ENCODE peak calls at places on chromosomes 13 and 19, in nine cellular contexts. One of them, this sample, is unnamed.

GRCh38 chr13:109761695-109762094 is 24.7 kb downstream of the IRS2 start:
- DNase-seq in thoracic aorta: no peak
- DNase-seq in SHP77: no peak
- DNase-seq in C1 segment of cervical spinal cord: no peak
- DNase-seq in mucosa of descending colon: no peak
- DNase-seq in stimulated activated CD4-positive, alpha-beta T cell treated with anti-CD3 and anti-CD28 coated beads, Interleukin-4, amount 100 ng/mL, for 1 hour: no peak
- DNase-seq in DMS79 treated with DMSO at 0.1 percent for 48 hours: no peak
- DNase-seq in non-pigmented ciliary epithelial cell: no peak
- DNase-seq in amniotic stem cell: no peak
- DNase-seq in this sample: no peak

GRCh38 chr13:26022538-26023292 is 29.1 kb downstream of the SHISA2 start:
- DNase-seq in thoracic aorta: peak
- DNase-seq in SHP77: peak
- DNase-seq in C1 segment of cervical spinal cord: no peak
- DNase-seq in mucosa of descending colon: peak
- DNase-seq in stimulated activated CD4-positive, alpha-beta T cell treated with anti-CD3 and anti-CD28 coated beads, Interleukin-4, amount 100 ng/mL, for 1 hour: no peak
- DNase-seq in DMS79 treated with DMSO at 0.1 percent for 48 hours: peak
- DNase-seq in non-pigmented ciliary epithelial cell: no peak
- DNase-seq in amniotic stem cell: peak
- DNase-seq in this sample: no peak

GRCh38 chr19:41968751-41969150 is 9.6 kb upstream of the RABAC1 start:
- DNase-seq in thoracic aorta: no peak
- DNase-seq in SHP77: no peak
- DNase-seq in C1 segment of cervical spinal cord: no peak
- DNase-seq in mucosa of descending colon: no peak
- DNase-seq in stimulated activated CD4-positive, alpha-beta T cell treated with anti-CD3 and anti-CD28 coated beads, Interleukin-4, amount 100 ng/mL, for 1 hour: no peak
- DNase-seq in DMS79 treated with DMSO at 0.1 percent for 48 hours: no peak
- DNase-seq in non-pigmented ciliary epithelial cell: no peak
- DNase-seq in amniotic stem cell: no peak
- DNase-seq in this sample: no peak

GRCh38 chr19:33333615-33334014 is 31.3 kb upstream of the CEBPA start:
- DNase-seq in thoracic aorta: no peak
- DNase-seq in SHP77: no peak
- DNase-seq in C1 segment of cervical spinal cord: no peak
- DNase-seq in mucosa of descending colon: no peak
- DNase-seq in stimulated activated CD4-positive, alpha-beta T cell treated with anti-CD3 and anti-CD28 coated beads, Interleukin-4, amount 100 ng/mL, for 1 hour: no peak
- DNase-seq in DMS79 treated with DMSO at 0.1 percent for 48 hours: no peak
- DNase-seq in non-pigmented ciliary epithelial cell: no peak
- DNase-seq in amniotic stem cell: no peak
- DNase-seq in this sample: no peak

GRCh38 chr13:109669234-109669612 is 117.2 kb downstream of the IRS2 start:
- DNase-seq in thoracic aorta: no peak
- DNase-seq in SHP77: no peak
- DNase-seq in C1 segment of cervical spinal cord: no peak
- DNase-seq in mucosa of descending colon: no peak
- DNase-seq in stimulated activated CD4-positive, alpha-beta T cell treated with anti-CD3 and anti-CD28 coated beads, Interleukin-4, amount 100 ng/mL, for 1 hour: no peak
- DNase-seq in DMS79 treated with DMSO at 0.1 percent for 48 hours: no peak
- DNase-seq in non-pigmented ciliary epithelial cell: no peak
- DNase-seq in amniotic stem cell: no peak
- DNase-seq in this sample: no peak

GRCh38 chr13:101618440-101619187 is 166.1 kb downstream of the ITGBL1 start:
- DNase-seq in thoracic aorta: no peak
- DNase-seq in SHP77: no peak
- DNase-seq in C1 segment of cervical spinal cord: no peak
- DNase-seq in mucosa of descending colon: no peak
- DNase-seq in stimulated activated CD4-positive, alpha-beta T cell treated with anti-CD3 and anti-CD28 coated beads, Interleukin-4, amount 100 ng/mL, for 1 hour: no peak
- DNase-seq in DMS79 treated with DMSO at 0.1 percent for 48 hours: no peak
- DNase-seq in non-pigmented ciliary epithelial cell: no peak
- DNase-seq in amniotic stem cell: no peak
- DNase-seq in this sample: no peak

GRCh38 chr13:77544365-77544764 is 8.9 kb downstream of the SCEL start:
- DNase-seq in thoracic aorta: no peak
- DNase-seq in SHP77: no peak
- DNase-seq in C1 segment of cervical spinal cord: no peak
- DNase-seq in mucosa of descending colon: peak
- DNase-seq in stimulated activated CD4-positive, alpha-beta T cell treated with anti-CD3 and anti-CD28 coated beads, Interleukin-4, amount 100 ng/mL, for 1 hour: no peak
- DNase-seq in DMS79 treated with DMSO at 0.1 percent for 48 hours: no peak
- DNase-seq in non-pigmented ciliary epithelial cell: no peak
- DNase-seq in amniotic stem cell: no peak
- DNase-seq in this sample: no peak

GRCh38 chr13:105908581-105908980 is 626.9 kb downstream of the EFNB2 start:
- DNase-seq in thoracic aorta: no peak
- DNase-seq in SHP77: no peak
- DNase-seq in C1 segment of cervical spinal cord: no peak
- DNase-seq in mucosa of descending colon: no peak
- DNase-seq in stimulated activated CD4-positive, alpha-beta T cell treated with anti-CD3 and anti-CD28 coated beads, Interleukin-4, amount 100 ng/mL, for 1 hour: no peak
- DNase-seq in DMS79 treated with DMSO at 0.1 percent for 48 hours: no peak
- DNase-seq in non-pigmented ciliary epithelial cell: no peak
- DNase-seq in amniotic stem cell: no peak
- DNase-seq in this sample: no peak

GRCh38 chr19:13597625-13598024 is 91.3 kb upstream of the CACNA1A start:
- DNase-seq in thoracic aorta: no peak
- DNase-seq in SHP77: peak
- DNase-seq in C1 segment of cervical spinal cord: peak
- DNase-seq in mucosa of descending colon: peak
- DNase-seq in stimulated activated CD4-positive, alpha-beta T cell treated with anti-CD3 and anti-CD28 coated beads, Interleukin-4, amount 100 ng/mL, for 1 hour: peak
- DNase-seq in DMS79 treated with DMSO at 0.1 percent for 48 hours: peak
- DNase-seq in non-pigmented ciliary epithelial cell: peak
- DNase-seq in amniotic stem cell: peak
- DNase-seq in this sample: peak

GRCh38 chr13:95643471-95643813 is 1.1 kb downstream of the DZIP1 start:
- DNase-seq in thoracic aorta: no peak
- DNase-seq in SHP77: peak
- DNase-seq in C1 segment of cervical spinal cord: no peak
- DNase-seq in mucosa of descending colon: no peak
- DNase-seq in stimulated activated CD4-positive, alpha-beta T cell treated with anti-CD3 and anti-CD28 coated beads, Interleukin-4, amount 100 ng/mL, for 1 hour: no peak
- DNase-seq in DMS79 treated with DMSO at 0.1 percent for 48 hours: peak
- DNase-seq in non-pigmented ciliary epithelial cell: no peak
- DNase-seq in amniotic stem cell: no peak
- DNase-seq in this sample: no peak

GRCh38 chr13:100088282-100088647 is 628 bp upstream of the PCCA start:
- DNase-seq in thoracic aorta: no peak
- DNase-seq in SHP77: no peak
- DNase-seq in C1 segment of cervical spinal cord: no peak
- DNase-seq in mucosa of descending colon: peak
- DNase-seq in stimulated activated CD4-positive, alpha-beta T cell treated with anti-CD3 and anti-CD28 coated beads, Interleukin-4, amount 100 ng/mL, for 1 hour: no peak
- DNase-seq in DMS79 treated with DMSO at 0.1 percent for 48 hours: peak
- DNase-seq in non-pigmented ciliary epithelial cell: no peak
- DNase-seq in amniotic stem cell: no peak
- DNase-seq in this sample: no peak

GRCh38 chr13:30580852-30581502 is 36.7 kb upstream of the USPL1 start:
- DNase-seq in thoracic aorta: no peak
- DNase-seq in SHP77: no peak
- DNase-seq in C1 segment of cervical spinal cord: no peak
- DNase-seq in mucosa of descending colon: no peak
- DNase-seq in stimulated activated CD4-positive, alpha-beta T cell treated with anti-CD3 and anti-CD28 coated beads, Interleukin-4, amount 100 ng/mL, for 1 hour: no peak
- DNase-seq in DMS79 treated with DMSO at 0.1 percent for 48 hours: no peak
- DNase-seq in non-pigmented ciliary epithelial cell: no peak
- DNase-seq in amniotic stem cell: no peak
- DNase-seq in this sample: no peak

GRCh38 chr13:51811920-51812328 is 8.0 kb upstream of the DHRS12 start:
- DNase-seq in thoracic aorta: no peak
- DNase-seq in SHP77: no peak
- DNase-seq in C1 segment of cervical spinal cord: no peak
- DNase-seq in mucosa of descending colon: no peak
- DNase-seq in stimulated activated CD4-positive, alpha-beta T cell treated with anti-CD3 and anti-CD28 coated beads, Interleukin-4, amount 100 ng/mL, for 1 hour: no peak
- DNase-seq in DMS79 treated with DMSO at 0.1 percent for 48 hours: no peak
- DNase-seq in non-pigmented ciliary epithelial cell: no peak
- DNase-seq in amniotic stem cell: no peak
- DNase-seq in this sample: no peak

GRCh38 chr19:43957891-43958290 is 6.9 kb downstream of the ZNF221 start:
- DNase-seq in thoracic aorta: no peak
- DNase-seq in SHP77: no peak
- DNase-seq in C1 segment of cervical spinal cord: no peak
- DNase-seq in mucosa of descending colon: no peak
- DNase-seq in stimulated activated CD4-positive, alpha-beta T cell treated with anti-CD3 and anti-CD28 coated beads, Interleukin-4, amount 100 ng/mL, for 1 hour: no peak
- DNase-seq in DMS79 treated with DMSO at 0.1 percent for 48 hours: no peak
- DNase-seq in non-pigmented ciliary epithelial cell: no peak
- DNase-seq in amniotic stem cell: no peak
- DNase-seq in this sample: no peak

GRCh38 chr19:30668521-30669155 is 296.5 kb downstream of the ZNF536 start:
- DNase-seq in thoracic aorta: no peak
- DNase-seq in SHP77: no peak
- DNase-seq in C1 segment of cervical spinal cord: no peak
- DNase-seq in mucosa of descending colon: no peak
- DNase-seq in stimulated activated CD4-positive, alpha-beta T cell treated with anti-CD3 and anti-CD28 coated beads, Interleukin-4, amount 100 ng/mL, for 1 hour: no peak
- DNase-seq in DMS79 treated with DMSO at 0.1 percent for 48 hours: no peak
- DNase-seq in non-pigmented ciliary epithelial cell: no peak
- DNase-seq in amniotic stem cell: no peak
- DNase-seq in this sample: no peak

GRCh38 chr19:18895038-18895827 is 725 bp downstream of the CERS1 start:
- DNase-seq in thoracic aorta: no peak
- DNase-seq in SHP77: no peak
- DNase-seq in C1 segment of cervical spinal cord: no peak
- DNase-seq in mucosa of descending colon: peak
- DNase-seq in stimulated activated CD4-positive, alpha-beta T cell treated with anti-CD3 and anti-CD28 coated beads, Interleukin-4, amount 100 ng/mL, for 1 hour: no peak
- DNase-seq in DMS79 treated with DMSO at 0.1 percent for 48 hours: peak
- DNase-seq in non-pigmented ciliary epithelial cell: no peak
- DNase-seq in amniotic stem cell: peak
- DNase-seq in this sample: no peak

GRCh38 chr19:31616031-31616430 is 266.8 kb upstream of the TSHZ3 start:
- DNase-seq in thoracic aorta: no peak
- DNase-seq in SHP77: no peak
- DNase-seq in C1 segment of cervical spinal cord: no peak
- DNase-seq in mucosa of descending colon: no peak
- DNase-seq in stimulated activated CD4-positive, alpha-beta T cell treated with anti-CD3 and anti-CD28 coated beads, Interleukin-4, amount 100 ng/mL, for 1 hour: no peak
- DNase-seq in DMS79 treated with DMSO at 0.1 percent for 48 hours: no peak
- DNase-seq in non-pigmented ciliary epithelial cell: no peak
- DNase-seq in amniotic stem cell: no peak
- DNase-seq in this sample: no peak

GRCh38 chr19:47369923-47370625 is 21.0 kb downstream of the DHX34 start:
- DNase-seq in thoracic aorta: no peak
- DNase-seq in SHP77: no peak
- DNase-seq in C1 segment of cervical spinal cord: no peak
- DNase-seq in mucosa of descending colon: no peak
- DNase-seq in stimulated activated CD4-positive, alpha-beta T cell treated with anti-CD3 and anti-CD28 coated beads, Interleukin-4, amount 100 ng/mL, for 1 hour: no peak
- DNase-seq in DMS79 treated with DMSO at 0.1 percent for 48 hours: no peak
- DNase-seq in non-pigmented ciliary epithelial cell: peak
- DNase-seq in amniotic stem cell: peak
- DNase-seq in this sample: no peak

GRCh38 chr19:57786906-57787305 is 17.4 kb downstream of the ZNF586 start:
- DNase-seq in thoracic aorta: no peak
- DNase-seq in SHP77: no peak
- DNase-seq in C1 segment of cervical spinal cord: no peak
- DNase-seq in mucosa of descending colon: no peak
- DNase-seq in stimulated activated CD4-positive, alpha-beta T cell treated with anti-CD3 and anti-CD28 coated beads, Interleukin-4, amount 100 ng/mL, for 1 hour: no peak
- DNase-seq in DMS79 treated with DMSO at 0.1 percent for 48 hours: no peak
- DNase-seq in non-pigmented ciliary epithelial cell: no peak
- DNase-seq in amniotic stem cell: no peak
- DNase-seq in this sample: no peak

GRCh38 chr13:108777421-108778420 is 148.3 kb downstream of the MYO16 start:
- DNase-seq in thoracic aorta: no peak
- DNase-seq in SHP77: no peak
- DNase-seq in C1 segment of cervical spinal cord: no peak
- DNase-seq in mucosa of descending colon: no peak
- DNase-seq in stimulated activated CD4-positive, alpha-beta T cell treated with anti-CD3 and anti-CD28 coated beads, Interleukin-4, amount 100 ng/mL, for 1 hour: no peak
- DNase-seq in DMS79 treated with DMSO at 0.1 percent for 48 hours: no peak
- DNase-seq in non-pigmented ciliary epithelial cell: peak
- DNase-seq in amniotic stem cell: no peak
- DNase-seq in this sample: no peak

GRCh38 chr13:41614671-41615519 is 157.5 kb downstream of the RGCC start:
- DNase-seq in thoracic aorta: no peak
- DNase-seq in SHP77: no peak
- DNase-seq in C1 segment of cervical spinal cord: no peak
- DNase-seq in mucosa of descending colon: no peak
- DNase-seq in stimulated activated CD4-positive, alpha-beta T cell treated with anti-CD3 and anti-CD28 coated beads, Interleukin-4, amount 100 ng/mL, for 1 hour: no peak
- DNase-seq in DMS79 treated with DMSO at 0.1 percent for 48 hours: no peak
- DNase-seq in non-pigmented ciliary epithelial cell: no peak
- DNase-seq in amniotic stem cell: no peak
- DNase-seq in this sample: no peak

GRCh38 chr13:83709751-83710515 is 172.3 kb downstream of the SLITRK1 start:
- DNase-seq in thoracic aorta: no peak
- DNase-seq in SHP77: no peak
- DNase-seq in C1 segment of cervical spinal cord: no peak
- DNase-seq in mucosa of descending colon: no peak
- DNase-seq in stimulated activated CD4-positive, alpha-beta T cell treated with anti-CD3 and anti-CD28 coated beads, Interleukin-4, amount 100 ng/mL, for 1 hour: no peak
- DNase-seq in DMS79 treated with DMSO at 0.1 percent for 48 hours: no peak
- DNase-seq in non-pigmented ciliary epithelial cell: no peak
- DNase-seq in amniotic stem cell: no peak
- DNase-seq in this sample: no peak

GRCh38 chr13:107864543-107865460 is 350.5 kb downstream of the LIG4 start:
- DNase-seq in thoracic aorta: no peak
- DNase-seq in SHP77: peak
- DNase-seq in C1 segment of cervical spinal cord: no peak
- DNase-seq in mucosa of descending colon: peak
- DNase-seq in stimulated activated CD4-positive, alpha-beta T cell treated with anti-CD3 and anti-CD28 coated beads, Interleukin-4, amount 100 ng/mL, for 1 hour: no peak
- DNase-seq in DMS79 treated with DMSO at 0.1 percent for 48 hours: peak
- DNase-seq in non-pigmented ciliary epithelial cell: no peak
- DNase-seq in amniotic stem cell: peak
- DNase-seq in this sample: no peak

GRCh38 chr13:94384217-94384905 is 95.1 kb downstream of the DCT start:
- DNase-seq in thoracic aorta: no peak
- DNase-seq in SHP77: no peak
- DNase-seq in C1 segment of cervical spinal cord: no peak
- DNase-seq in mucosa of descending colon: no peak
- DNase-seq in stimulated activated CD4-positive, alpha-beta T cell treated with anti-CD3 and anti-CD28 coated beads, Interleukin-4, amount 100 ng/mL, for 1 hour: no peak
- DNase-seq in DMS79 treated with DMSO at 0.1 percent for 48 hours: no peak
- DNase-seq in non-pigmented ciliary epithelial cell: no peak
- DNase-seq in amniotic stem cell: no peak
- DNase-seq in this sample: no peak

GRCh38 chr19:16078311-16078758 is 2.0 kb downstream of the TPM4 start:
- DNase-seq in thoracic aorta: no peak
- DNase-seq in SHP77: no peak
- DNase-seq in C1 segment of cervical spinal cord: no peak
- DNase-seq in mucosa of descending colon: peak
- DNase-seq in stimulated activated CD4-positive, alpha-beta T cell treated with anti-CD3 and anti-CD28 coated beads, Interleukin-4, amount 100 ng/mL, for 1 hour: no peak
- DNase-seq in DMS79 treated with DMSO at 0.1 percent for 48 hours: no peak
- DNase-seq in non-pigmented ciliary epithelial cell: no peak
- DNase-seq in amniotic stem cell: no peak
- DNase-seq in this sample: no peak

GRCh38 chr13:113425931-113426590 is 27.2 kb downstream of the ADPRHL1 start:
- DNase-seq in thoracic aorta: no peak
- DNase-seq in SHP77: no peak
- DNase-seq in C1 segment of cervical spinal cord: no peak
- DNase-seq in mucosa of descending colon: no peak
- DNase-seq in stimulated activated CD4-positive, alpha-beta T cell treated with anti-CD3 and anti-CD28 coated beads, Interleukin-4, amount 100 ng/mL, for 1 hour: no peak
- DNase-seq in DMS79 treated with DMSO at 0.1 percent for 48 hours: no peak
- DNase-seq in non-pigmented ciliary epithelial cell: no peak
- DNase-seq in amniotic stem cell: no peak
- DNase-seq in this sample: no peak

GRCh38 chr19:18529782-18530181 is 7.9 kb upstream of the ELL start:
- DNase-seq in thoracic aorta: no peak
- DNase-seq in SHP77: no peak
- DNase-seq in C1 segment of cervical spinal cord: no peak
- DNase-seq in mucosa of descending colon: no peak
- DNase-seq in stimulated activated CD4-positive, alpha-beta T cell treated with anti-CD3 and anti-CD28 coated beads, Interleukin-4, amount 100 ng/mL, for 1 hour: no peak
- DNase-seq in DMS79 treated with DMSO at 0.1 percent for 48 hours: no peak
- DNase-seq in non-pigmented ciliary epithelial cell: no peak
- DNase-seq in amniotic stem cell: no peak
- DNase-seq in this sample: no peak

GRCh38 chr13:31860002-31860401 is 120.7 kb downstream of the RXFP2 start:
- DNase-seq in thoracic aorta: no peak
- DNase-seq in SHP77: no peak
- DNase-seq in C1 segment of cervical spinal cord: no peak
- DNase-seq in mucosa of descending colon: no peak
- DNase-seq in stimulated activated CD4-positive, alpha-beta T cell treated with anti-CD3 and anti-CD28 coated beads, Interleukin-4, amount 100 ng/mL, for 1 hour: no peak
- DNase-seq in DMS79 treated with DMSO at 0.1 percent for 48 hours: no peak
- DNase-seq in non-pigmented ciliary epithelial cell: no peak
- DNase-seq in amniotic stem cell: no peak
- DNase-seq in this sample: no peak

GRCh38 chr19:3387645-3388589 is 21.5 kb downstream of the NFIC start:
- DNase-seq in thoracic aorta: no peak
- DNase-seq in SHP77: peak
- DNase-seq in C1 segment of cervical spinal cord: peak
- DNase-seq in mucosa of descending colon: peak
- DNase-seq in stimulated activated CD4-positive, alpha-beta T cell treated with anti-CD3 and anti-CD28 coated beads, Interleukin-4, amount 100 ng/mL, for 1 hour: no peak
- DNase-seq in DMS79 treated with DMSO at 0.1 percent for 48 hours: peak
- DNase-seq in non-pigmented ciliary epithelial cell: no peak
- DNase-seq in amniotic stem cell: no peak
- DNase-seq in this sample: no peak

GRCh38 chr13:49836516-49836915 is 44.0 kb upstream of the KPNA3 start:
- DNase-seq in thoracic aorta: no peak
- DNase-seq in SHP77: no peak
- DNase-seq in C1 segment of cervical spinal cord: no peak
- DNase-seq in mucosa of descending colon: no peak
- DNase-seq in stimulated activated CD4-positive, alpha-beta T cell treated with anti-CD3 and anti-CD28 coated beads, Interleukin-4, amount 100 ng/mL, for 1 hour: no peak
- DNase-seq in DMS79 treated with DMSO at 0.1 percent for 48 hours: peak
- DNase-seq in non-pigmented ciliary epithelial cell: no peak
- DNase-seq in amniotic stem cell: no peak
- DNase-seq in this sample: no peak

GRCh38 chr19:10724573-10725071 is 6.7 kb downstream of the DNM2 start:
- DNase-seq in thoracic aorta: no peak
- DNase-seq in SHP77: no peak
- DNase-seq in C1 segment of cervical spinal cord: no peak
- DNase-seq in mucosa of descending colon: no peak
- DNase-seq in stimulated activated CD4-positive, alpha-beta T cell treated with anti-CD3 and anti-CD28 coated beads, Interleukin-4, amount 100 ng/mL, for 1 hour: no peak
- DNase-seq in DMS79 treated with DMSO at 0.1 percent for 48 hours: no peak
- DNase-seq in non-pigmented ciliary epithelial cell: no peak
- DNase-seq in amniotic stem cell: peak
- DNase-seq in this sample: no peak